ENCODE peak calls at places on chromosomes 11 and 22, in ten cellular contexts. One of them, this sample, is unnamed.

GRCh38 chr11:13127161-13127560 is 118.0 kb downstream of the RASSF10 start:
- DNase-seq in CD8-positive, alpha-beta T cell: no peak
- DNase-seq in breast epithelium: no peak
- DNase-seq in IMR-90: no peak
- DNase-seq in mesenchymal stem cell: no peak
- DNase-seq in psoas muscle: no peak
- DNase-seq in heart right ventricle: no peak
- DNase-seq in foreskin keratinocyte: no peak
- DNase-seq in SK-N-SH: no peak
- DNase-seq in A549: no peak
- DNase-seq in this sample: no peak

GRCh38 chr11:65291613-65292012 is 23.1 kb upstream of the CDC42EP2 start:
- DNase-seq in SK-N-SH: no peak
- DNase-seq in IMR-90: peak
- DNase-seq in heart right ventricle: no peak
- DNase-seq in foreskin keratinocyte: no peak
- DNase-seq in A549: no peak
- DNase-seq in breast epithelium: no peak
- DNase-seq in CD8-positive, alpha-beta T cell: no peak
- DNase-seq in psoas muscle: no peak
- DNase-seq in mesenchymal stem cell: peak
- DNase-seq in this sample: no peak

GRCh38 chr11:10715571-10715970 is 22.0 kb upstream of the IRAG1 start:
- DNase-seq in heart right ventricle: no peak
- DNase-seq in IMR-90: no peak
- DNase-seq in CD8-positive, alpha-beta T cell: no peak
- DNase-seq in breast epithelium: no peak
- DNase-seq in A549: no peak
- DNase-seq in SK-N-SH: no peak
- DNase-seq in foreskin keratinocyte: no peak
- DNase-seq in mesenchymal stem cell: no peak
- DNase-seq in psoas muscle: no peak
- DNase-seq in this sample: no peak

GRCh38 chr11:36249271-36249670 is 40.0 kb downstream of the COMMD9 start:
- DNase-seq in breast epithelium: no peak
- DNase-seq in heart right ventricle: no peak
- DNase-seq in psoas muscle: no peak
- DNase-seq in A549: no peak
- DNase-seq in CD8-positive, alpha-beta T cell: no peak
- DNase-seq in SK-N-SH: no peak
- DNase-seq in foreskin keratinocyte: peak
- DNase-seq in IMR-90: peak
- DNase-seq in mesenchymal stem cell: peak
- DNase-seq in this sample: no peak

GRCh38 chr22:29136715-29137700 is 64.2 kb downstream of the KREMEN1 start:
- DNase-seq in mesenchymal stem cell: no peak
- DNase-seq in CD8-positive, alpha-beta T cell: no peak
- DNase-seq in breast epithelium: no peak
- DNase-seq in psoas muscle: no peak
- DNase-seq in A549: no peak
- DNase-seq in heart right ventricle: no peak
- DNase-seq in IMR-90: no peak
- DNase-seq in SK-N-SH: no peak
- DNase-seq in foreskin keratinocyte: no peak
- DNase-seq in this sample: no peak

GRCh38 chr11:35173620-35174278 is 34.8 kb downstream of the CD44 start:
- DNase-seq in mesenchymal stem cell: no peak
- DNase-seq in heart right ventricle: no peak
- DNase-seq in psoas muscle: no peak
- DNase-seq in breast epithelium: no peak
- DNase-seq in IMR-90: no peak
- DNase-seq in foreskin keratinocyte: no peak
- DNase-seq in A549: no peak
- DNase-seq in SK-N-SH: no peak
- DNase-seq in CD8-positive, alpha-beta T cell: no peak
- DNase-seq in this sample: no peak

GRCh38 chr22:49930596-49931412 is 12.4 kb downstream of the CRELD2 start:
- DNase-seq in psoas muscle: peak
- DNase-seq in A549: no peak
- DNase-seq in foreskin keratinocyte: peak
- DNase-seq in IMR-90: peak
- DNase-seq in mesenchymal stem cell: peak
- DNase-seq in SK-N-SH: peak
- DNase-seq in breast epithelium: peak
- DNase-seq in CD8-positive, alpha-beta T cell: no peak
- DNase-seq in heart right ventricle: peak
- DNase-seq in this sample: peak

GRCh38 chr11:394034-394857 is at the start of gene PKP3:
- DNase-seq in CD8-positive, alpha-beta T cell: no peak
- DNase-seq in foreskin keratinocyte: peak
- DNase-seq in SK-N-SH: no peak
- DNase-seq in mesenchymal stem cell: peak
- DNase-seq in breast epithelium: peak
- DNase-seq in A549: peak
- DNase-seq in IMR-90: peak
- DNase-seq in heart right ventricle: no peak
- DNase-seq in psoas muscle: no peak
- DNase-seq in this sample: no peak

DNA sequence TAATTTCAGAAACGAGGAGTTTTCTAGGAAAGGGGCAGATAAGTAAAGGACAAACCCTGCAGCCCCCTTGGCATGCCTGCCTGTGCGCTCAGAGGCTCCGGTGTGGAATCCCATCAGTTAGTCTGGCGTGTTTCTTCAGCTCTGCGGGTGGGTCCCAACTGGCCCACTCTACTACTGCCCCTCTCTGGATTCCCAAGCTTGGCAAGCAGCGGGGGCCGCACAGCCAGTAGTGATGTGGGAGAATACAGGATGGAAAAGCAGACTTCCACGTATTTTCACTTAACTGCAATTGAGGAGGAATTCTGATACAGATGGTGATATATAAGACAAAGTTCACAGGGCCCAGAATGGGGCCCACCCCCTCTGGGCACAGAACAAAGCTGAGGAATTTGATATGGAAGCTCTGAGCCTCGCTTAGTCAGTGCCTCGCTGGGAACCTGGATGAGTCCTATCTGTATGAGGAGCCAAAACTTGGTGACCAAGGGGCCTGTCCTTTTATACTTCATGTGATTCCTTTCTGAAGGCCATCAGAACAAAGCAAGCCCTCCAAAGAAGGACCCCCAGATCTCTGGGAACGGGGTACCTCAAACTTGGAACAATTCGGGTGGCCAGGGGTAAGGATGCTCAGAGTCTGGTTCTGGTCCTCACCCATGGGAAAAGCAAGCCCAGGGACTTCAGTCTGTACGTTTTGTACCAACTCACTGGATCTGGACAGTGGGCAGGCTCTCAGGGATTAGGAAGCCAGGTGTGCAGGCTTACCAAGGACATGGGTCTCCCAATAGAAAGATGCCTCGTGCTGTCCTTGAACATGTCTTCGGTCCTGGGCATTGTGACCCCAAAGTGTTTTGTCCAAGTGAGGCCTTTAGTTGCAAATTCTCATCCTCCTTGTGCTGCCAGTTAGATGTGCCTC is 26.0 kb downstream of the RELT start:
- DNase-seq in breast epithelium: no peak
- DNase-seq in SK-N-SH: no peak
- DNase-seq in CD8-positive, alpha-beta T cell: no peak
- DNase-seq in psoas muscle: no peak
- DNase-seq in IMR-90: no peak
- DNase-seq in A549: no peak
- DNase-seq in foreskin keratinocyte: no peak
- DNase-seq in heart right ventricle: no peak
- DNase-seq in mesenchymal stem cell: no peak
- DNase-seq in this sample: no peak
- H3K27ac ChIP-seq in breast epithelium: no peak
- H3K27ac ChIP-seq in SK-N-SH: no peak
- H3K27ac ChIP-seq in CD8-positive, alpha-beta T cell: no peak
- H3K27ac ChIP-seq in psoas muscle: no peak
- H3K27ac ChIP-seq in IMR-90: no peak
- H3K27ac ChIP-seq in A549: no peak
- H3K27ac ChIP-seq in foreskin keratinocyte: no peak
- H3K27ac ChIP-seq in heart right ventricle: no peak
- H3K27ac ChIP-seq in mesenchymal stem cell: no peak
- H3K27ac ChIP-seq in this sample: no peak

GRCh38 chr11:86938900-86939880 is 16.0 kb downstream of the FZD4 start:
- DNase-seq in breast epithelium: no peak
- DNase-seq in IMR-90: peak
- DNase-seq in heart right ventricle: peak
- DNase-seq in SK-N-SH: peak
- DNase-seq in CD8-positive, alpha-beta T cell: no peak
- DNase-seq in A549: peak
- DNase-seq in foreskin keratinocyte: no peak
- DNase-seq in psoas muscle: no peak
- DNase-seq in mesenchymal stem cell: peak
- DNase-seq in this sample: no peak

GRCh38 chr11:86940122-86940777 is 14.9 kb downstream of the FZD4 start:
- DNase-seq in heart right ventricle: peak
- DNase-seq in SK-N-SH: no peak
- DNase-seq in foreskin keratinocyte: no peak
- DNase-seq in breast epithelium: peak
- DNase-seq in psoas muscle: peak
- DNase-seq in A549: no peak
- DNase-seq in CD8-positive, alpha-beta T cell: no peak
- DNase-seq in mesenchymal stem cell: peak
- DNase-seq in IMR-90: peak
- DNase-seq in this sample: peak

GRCh38 chr11:86934933-86935579 is 20.1 kb downstream of the FZD4 start:
- DNase-seq in foreskin keratinocyte: no peak
- DNase-seq in breast epithelium: no peak
- DNase-seq in psoas muscle: no peak
- DNase-seq in SK-N-SH: no peak
- DNase-seq in mesenchymal stem cell: no peak
- DNase-seq in IMR-90: peak
- DNase-seq in A549: no peak
- DNase-seq in CD8-positive, alpha-beta T cell: no peak
- DNase-seq in heart right ventricle: no peak
- DNase-seq in this sample: no peak

GRCh38 chr11:86941077-86941870 is 13.9 kb downstream of the FZD4 start:
- DNase-seq in foreskin keratinocyte: no peak
- DNase-seq in heart right ventricle: no peak
- DNase-seq in mesenchymal stem cell: no peak
- DNase-seq in A549: no peak
- DNase-seq in CD8-positive, alpha-beta T cell: no peak
- DNase-seq in psoas muscle: no peak
- DNase-seq in SK-N-SH: no peak
- DNase-seq in breast epithelium: no peak
- DNase-seq in IMR-90: peak
- DNase-seq in this sample: no peak

DNA sequence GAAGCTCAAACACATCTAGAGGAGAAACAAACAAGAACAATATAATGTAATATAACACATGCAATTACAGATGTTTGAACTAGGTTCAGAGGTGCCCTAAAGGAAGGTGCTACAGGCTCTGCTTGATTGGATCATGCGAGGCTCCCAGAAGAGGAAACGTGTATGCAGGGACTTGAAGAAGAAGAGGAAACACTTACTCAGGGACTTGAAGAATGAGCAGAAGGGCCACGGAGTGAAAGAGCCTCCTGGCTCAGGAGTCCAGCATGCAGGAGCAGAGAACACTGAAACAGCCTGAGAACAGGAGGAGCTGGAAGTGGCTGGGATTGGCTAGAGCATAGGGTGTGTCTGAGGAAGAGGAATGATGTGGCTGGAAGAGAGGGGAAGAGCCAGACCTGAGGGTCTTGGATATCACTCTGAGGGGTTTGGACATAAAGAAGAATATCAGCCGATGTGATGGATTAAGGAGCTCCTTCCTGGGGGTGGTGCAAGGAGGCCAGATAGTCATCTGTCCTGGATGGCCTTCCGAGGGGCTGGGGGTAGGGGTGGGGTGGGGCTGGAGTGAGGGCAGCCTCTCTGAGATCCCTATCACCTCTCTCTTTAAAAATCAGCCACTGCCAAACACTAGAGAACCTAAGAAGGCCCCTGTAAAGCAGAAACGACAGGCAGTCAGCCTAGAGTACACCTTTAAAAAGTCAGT is 16.8 kb downstream of the FZD4 start:
- DNase-seq in CD8-positive, alpha-beta T cell: no peak
- DNase-seq in IMR-90: no peak
- DNase-seq in heart right ventricle: no peak
- DNase-seq in foreskin keratinocyte: no peak
- DNase-seq in breast epithelium: no peak
- DNase-seq in A549: no peak
- DNase-seq in mesenchymal stem cell: no peak
- DNase-seq in psoas muscle: no peak
- DNase-seq in SK-N-SH: no peak
- DNase-seq in this sample: no peak
- H3K27ac ChIP-seq in CD8-positive, alpha-beta T cell: no peak
- H3K27ac ChIP-seq in IMR-90: no peak
- H3K27ac ChIP-seq in heart right ventricle: peak
- H3K27ac ChIP-seq in foreskin keratinocyte: no peak
- H3K27ac ChIP-seq in breast epithelium: no peak
- H3K27ac ChIP-seq in A549: no peak
- H3K27ac ChIP-seq in mesenchymal stem cell: no peak
- H3K27ac ChIP-seq in psoas muscle: no peak
- H3K27ac ChIP-seq in SK-N-SH: no peak
- H3K27ac ChIP-seq in this sample: peak

DNA sequence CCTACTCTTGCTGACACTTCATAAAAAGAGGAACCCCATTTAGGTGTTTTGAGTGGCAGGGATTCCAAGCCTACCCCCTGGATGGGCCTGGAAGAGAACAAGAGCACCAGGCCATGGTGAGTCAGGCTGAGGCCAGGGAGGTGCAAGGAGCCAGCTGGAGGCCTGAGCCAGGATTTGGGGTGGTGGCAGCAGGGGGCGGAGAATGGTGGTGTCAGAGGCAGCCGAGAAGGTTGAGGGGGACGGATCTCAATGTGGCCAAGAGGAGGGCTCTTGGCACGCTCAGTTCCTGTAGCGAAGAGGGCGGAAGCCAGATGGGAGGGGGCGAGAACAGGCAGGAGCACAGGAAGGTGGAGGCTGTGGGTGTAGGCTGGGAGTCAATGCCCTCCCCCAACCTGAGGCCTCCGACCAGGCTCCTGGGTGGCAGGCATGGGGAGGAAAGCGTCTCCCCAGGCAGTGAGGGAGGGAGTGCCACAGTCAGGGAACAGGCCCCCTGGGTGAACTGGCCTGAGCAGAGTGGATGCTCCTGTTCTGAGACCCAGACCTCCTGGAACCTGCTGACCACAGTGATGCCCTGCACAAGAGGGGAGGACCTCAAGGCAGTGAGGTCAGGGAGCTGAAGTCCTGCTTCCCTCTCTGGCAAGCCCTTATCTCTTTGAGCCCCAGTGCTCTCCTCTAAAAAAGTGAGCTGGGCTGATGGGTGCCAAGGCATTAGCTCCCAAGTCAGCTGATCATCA is 13.9 kb downstream of the RTN4RL2 start:
- DNase-seq in A549: no peak
- DNase-seq in IMR-90: peak
- DNase-seq in psoas muscle: no peak
- DNase-seq in SK-N-SH: peak
- DNase-seq in heart right ventricle: no peak
- DNase-seq in breast epithelium: no peak
- DNase-seq in mesenchymal stem cell: no peak
- DNase-seq in CD8-positive, alpha-beta T cell: no peak
- DNase-seq in foreskin keratinocyte: no peak
- DNase-seq in this sample: no peak
- H3K27ac ChIP-seq in A549: peak
- H3K27ac ChIP-seq in IMR-90: no peak
- H3K27ac ChIP-seq in psoas muscle: no peak
- H3K27ac ChIP-seq in SK-N-SH: no peak
- H3K27ac ChIP-seq in heart right ventricle: no peak
- H3K27ac ChIP-seq in breast epithelium: no peak
- H3K27ac ChIP-seq in mesenchymal stem cell: no peak
- H3K27ac ChIP-seq in CD8-positive, alpha-beta T cell: no peak
- H3K27ac ChIP-seq in foreskin keratinocyte: no peak
- H3K27ac ChIP-seq in this sample: no peak

DNA sequence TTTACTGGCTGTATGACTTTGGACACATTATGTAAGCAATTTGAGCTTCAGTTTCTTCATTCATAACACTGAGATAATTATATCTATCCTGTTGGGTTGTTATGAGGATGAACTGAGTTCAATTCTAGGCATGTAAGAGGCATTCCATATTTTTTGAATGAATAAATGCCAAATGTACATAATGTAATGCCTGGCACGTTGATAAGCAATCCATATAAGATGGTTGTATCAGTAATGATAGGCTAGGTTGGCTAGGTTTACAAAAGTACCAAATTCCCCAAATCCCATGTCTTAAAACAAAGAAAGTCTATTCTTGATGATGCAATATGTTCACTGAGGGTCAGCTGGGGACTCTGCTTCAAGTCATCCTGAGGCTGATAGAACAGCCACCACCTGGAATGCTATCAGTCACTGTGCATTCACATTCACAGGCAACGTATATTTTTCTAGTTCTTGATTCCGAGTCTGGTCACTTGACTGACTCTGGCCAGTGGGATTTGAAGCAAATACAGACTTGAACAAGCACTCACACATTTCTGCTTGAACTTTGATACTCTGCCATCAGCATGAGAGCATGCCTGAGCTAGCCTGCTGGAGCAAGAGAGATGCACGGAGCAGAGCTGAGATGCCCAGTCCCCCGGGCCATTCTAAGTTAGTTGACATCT is 104.0 kb upstream of the TIMP3 start:
- DNase-seq in foreskin keratinocyte: peak
- DNase-seq in heart right ventricle: no peak
- DNase-seq in A549: no peak
- DNase-seq in mesenchymal stem cell: no peak
- DNase-seq in psoas muscle: no peak
- DNase-seq in breast epithelium: peak
- DNase-seq in SK-N-SH: no peak
- DNase-seq in IMR-90: no peak
- DNase-seq in CD8-positive, alpha-beta T cell: no peak
- DNase-seq in this sample: no peak
- H3K27ac ChIP-seq in foreskin keratinocyte: no peak
- H3K27ac ChIP-seq in heart right ventricle: peak
- H3K27ac ChIP-seq in A549: no peak
- H3K27ac ChIP-seq in mesenchymal stem cell: no peak
- H3K27ac ChIP-seq in psoas muscle: no peak
- H3K27ac ChIP-seq in breast epithelium: no peak
- H3K27ac ChIP-seq in SK-N-SH: no peak
- H3K27ac ChIP-seq in IMR-90: peak
- H3K27ac ChIP-seq in CD8-positive, alpha-beta T cell: no peak
- H3K27ac ChIP-seq in this sample: peak